ENCODE peak calls at places on chromosome 12, in four cellular contexts. C is neural crest cell, A is HFFc6, N is pancreas. H is an unnamed sample.

GRCh38 chr12:4434721-4435425 is 10.7 kb downstream of the FGF6 start:
- DNase-seq in C (no peak), A (no peak), N (no peak), H (no peak)

GRCh38 chr12:2960996-2961616 is 1.9 kb downstream of the TEAD4 start:
- DNase-seq in C (no peak), A (no peak), N (no peak), H (no peak)

GRCh38 chr12:50550530-50551223 is 45.9 kb downstream of the DIP2B start:
- DNase-seq in C (no peak), A (no peak), N (no peak), H (no peak)

GRCh38 chr12:128829870-128830504 is 6.2 kb upstream of the SLC15A4 start:
- DNase-seq in C (no peak), A (no peak), N (no peak), H (no peak)

GRCh38 chr12:121797937-121798801 is 4.7 kb upstream of the RHOF start:
- DNase-seq in C (no peak), A (no peak), N (peak), H (peak)

GRCh38 chr12:39912211-39912980 is 193.5 kb downstream of the SLC2A13 start:
- DNase-seq in C (no peak), A (no peak), N (peak), H (no peak)

GRCh38 chr12:12266389-12266872 is 413 bp downstream of the LRP6 start:
- DNase-seq in C (no peak), A (no peak), N (peak), H (peak)

GRCh38 chr12:30169839-30170591 is 386.3 kb upstream of the TMTC1 start:
- DNase-seq in C (no peak), A (no peak), N (peak), H (peak)

GRCh38 chr12:122045262-122045661 is 23.6 kb downstream of the BCL7A start:
- DNase-seq in C (no peak), A (no peak), N (no peak), H (no peak)

GRCh38 chr12:123948401-123949117 is 24.1 kb downstream of the CCDC92 start:
- DNase-seq in C (peak), A (no peak), N (no peak), H (peak)

GRCh38 chr12:94380507-94380906 is 79.2 kb downstream of the CEP83 start:
- DNase-seq in C (no peak), A (no peak), N (no peak), H (no peak)

GRCh38 chr12:83784298-83784890 is 1097.7 kb downstream of the TMTC2 start:
- DNase-seq in C (no peak), A (no peak), N (no peak), H (no peak)

GRCh38 chr12:72006766-72007165 is 68.1 kb downstream of the TPH2 start:
- DNase-seq in C (no peak), A (no peak), N (no peak), H (no peak)

GRCh38 chr12:109222062-109222461 is 87.0 kb downstream of the FOXN4 start:
- DNase-seq in C (no peak), A (no peak), N (no peak), H (no peak)

GRCh38 chr12:124704619-124705018 is 137.2 kb upstream of the NCOR2 start:
- DNase-seq in C (no peak), A (no peak), N (no peak), H (no peak)

GRCh38 chr12:70272510-70272909 is 29.3 kb downstream of the CNOT2 start:
- DNase-seq in C (no peak), A (no peak), N (no peak), H (no peak)

GRCh38 chr12:67747869-67748760 is 99.6 kb downstream of the DYRK2 start:
- DNase-seq in C (no peak), A (peak), N (peak), H (no peak)

GRCh38 chr12:111427417-111428074 is 21.8 kb downstream of the SH2B3 start:
- DNase-seq in C (no peak), A (no peak), N (no peak), H (no peak)

GRCh38 chr12:91954326-91954725 is 191.3 kb downstream of the BTG1 start:
- DNase-seq in C (no peak), A (no peak), N (no peak), H (no peak)

GRCh38 chr12:67241482-67241881 is 27.7 kb upstream of the CAND1 start:
- DNase-seq in C (no peak), A (peak), N (no peak), H (no peak)

GRCh38 chr12:28253175-28253641 is 63.0 kb downstream of the CCDC91 start:
- DNase-seq in C (no peak), A (no peak), N (no peak), H (no peak)

GRCh38 chr12:82357845-82358199 is 365 bp downstream of the CCDC59 start:
- DNase-seq in C (no peak), A (no peak), N (no peak), H (no peak)

GRCh38 chr12:113422030-113422900 is at the start of gene SDSL:
- DNase-seq in C (peak), A (peak), N (peak), H (no peak)

GRCh38 chr12:55840581-55841351 is 2.0 kb downstream of the MMP19 start:
- DNase-seq in C (no peak), A (no peak), N (no peak), H (no peak)

GRCh38 chr12:55845785-55846496 is 3.2 kb upstream of the MMP19 start:
- DNase-seq in C (no peak), A (no peak), N (no peak), H (peak)

GRCh38 chr12:55845349-55845748 is 2.6 kb upstream of the MMP19 start:
- DNase-seq in C (no peak), A (no peak), N (no peak), H (no peak)

GRCh38 chr12:55843431-55843830 is 695 bp upstream of the MMP19 start:
- DNase-seq in C (no peak), A (no peak), N (no peak), H (no peak)

GRCh38 chr12:55842681-55843429 is at the start of gene MMP19:
- DNase-seq in C (no peak), A (peak), N (no peak), H (no peak)
- TF ChIP-seq CTCF in C (no peak), A (no peak), N (no peak), H (no peak)

DNA sequence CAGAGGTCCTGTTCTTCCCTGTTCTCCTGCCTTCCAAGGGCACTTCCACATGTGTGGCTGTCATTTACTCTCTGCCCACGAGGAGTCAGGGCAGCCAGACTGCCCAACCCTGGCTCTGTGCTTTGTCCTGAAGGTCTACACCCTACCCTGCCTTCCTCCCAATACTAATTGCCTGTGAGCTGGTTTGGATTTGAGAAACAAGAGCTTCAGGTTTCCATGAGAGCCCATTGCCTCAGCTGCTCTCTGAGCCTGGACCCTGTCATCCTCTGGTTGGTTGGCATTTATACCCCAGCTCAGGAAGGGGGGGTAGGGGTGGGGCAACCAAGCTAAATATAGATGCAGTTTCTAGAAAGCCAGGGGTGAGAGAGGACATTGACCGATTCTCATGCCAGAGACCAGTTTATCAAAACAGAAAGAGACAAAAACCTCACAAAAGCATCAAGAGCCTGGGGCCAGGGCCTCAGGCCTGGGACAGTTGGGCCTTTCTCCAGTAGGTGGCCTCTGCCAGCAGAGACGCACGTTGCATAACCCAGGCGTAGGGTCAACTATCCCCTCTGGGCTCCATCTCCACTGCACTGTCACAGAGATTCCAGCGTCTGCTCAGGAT is 34.5 kb downstream of the VDR start:
- DNase-seq in C (peak), A (peak), N (no peak), H (peak)
- TF ChIP-seq CTCF in C (peak), A (peak), N (no peak), H (peak)

GRCh38 chr12:98744692-98745091 is 99.6 kb downstream of the APAF1 start:
- DNase-seq in C (no peak), A (no peak), N (no peak), H (no peak)

GRCh38 chr12:98741615-98742265 is 96.7 kb downstream of the APAF1 start:
- DNase-seq in C (no peak), A (no peak), N (no peak), H (peak)

GRCh38 chr12:98741229-98741614 is 96.1 kb downstream of the APAF1 start:
- DNase-seq in C (no peak), A (no peak), N (no peak), H (no peak)

GRCh38 chr12:98745578-98746391 is 100.7 kb downstream of the APAF1 start:
- DNase-seq in C (no peak), A (no peak), N (peak), H (peak)

DNA sequence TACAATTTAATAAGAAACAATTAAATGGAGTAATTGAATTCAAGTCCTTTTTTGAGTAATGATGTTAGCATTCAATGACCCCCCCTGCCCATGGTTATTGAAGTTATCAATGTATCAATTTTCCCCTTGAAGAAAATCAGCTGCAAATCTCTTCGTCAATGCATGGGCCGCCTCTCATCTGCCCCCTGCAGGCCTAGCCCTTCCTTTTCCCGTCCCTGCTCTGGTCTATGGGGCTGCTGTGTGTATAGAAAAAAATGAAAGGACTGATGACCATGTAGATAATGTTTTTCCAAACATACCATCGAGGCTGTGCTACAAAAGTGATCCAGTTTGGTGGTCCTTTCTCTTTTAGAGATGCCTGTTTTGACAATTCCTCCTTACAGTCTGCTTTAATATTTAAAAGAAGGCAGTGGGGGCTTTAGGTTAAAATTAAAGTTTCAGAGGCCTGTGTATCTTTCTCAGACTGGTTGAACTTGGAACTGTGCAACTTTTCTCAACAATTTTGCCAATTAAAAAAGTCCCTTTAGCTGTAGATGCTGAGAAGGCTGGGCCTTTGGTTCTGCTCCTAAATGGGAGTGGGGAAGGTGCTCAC is 98.4 kb downstream of the APAF1 start:
- DNase-seq in C (peak), A (no peak), N (no peak), H (peak)
- TF ChIP-seq CTCF in C (peak), A (peak), N (peak), H (peak)

GRCh38 chr12:79058342-79058741 is 193.8 kb downstream of the SYT1 start:
- DNase-seq in C (no peak), A (peak), N (no peak), H (no peak)

GRCh38 chr12:79056775-79057174 is 192.2 kb downstream of the SYT1 start:
- DNase-seq in C (no peak), A (peak), N (no peak), H (no peak)

GRCh38 chr12:79057540-79057939 is 193.0 kb downstream of the SYT1 start:
- DNase-seq in C (no peak), A (no peak), N (no peak), H (no peak)

GRCh38 chr12:79055926-79056674 is 191.5 kb downstream of the SYT1 start:
- DNase-seq in C (no peak), A (peak), N (no peak), H (no peak)

GRCh38 chr12:79053394-79053793 is 188.8 kb downstream of the SYT1 start:
- DNase-seq in C (no peak), A (no peak), N (no peak), H (no peak)
- TF ChIP-seq CTCF in C (no peak), A (no peak), N (no peak), H (no peak)

GRCh38 chr12:58176296-58176869 is 235.0 kb downstream of the ATP23 start:
- DNase-seq in C (peak), A (no peak), N (no peak), H (peak)
- TF ChIP-seq CTCF in C (peak), A (peak), N (peak), H (peak)

DNA sequence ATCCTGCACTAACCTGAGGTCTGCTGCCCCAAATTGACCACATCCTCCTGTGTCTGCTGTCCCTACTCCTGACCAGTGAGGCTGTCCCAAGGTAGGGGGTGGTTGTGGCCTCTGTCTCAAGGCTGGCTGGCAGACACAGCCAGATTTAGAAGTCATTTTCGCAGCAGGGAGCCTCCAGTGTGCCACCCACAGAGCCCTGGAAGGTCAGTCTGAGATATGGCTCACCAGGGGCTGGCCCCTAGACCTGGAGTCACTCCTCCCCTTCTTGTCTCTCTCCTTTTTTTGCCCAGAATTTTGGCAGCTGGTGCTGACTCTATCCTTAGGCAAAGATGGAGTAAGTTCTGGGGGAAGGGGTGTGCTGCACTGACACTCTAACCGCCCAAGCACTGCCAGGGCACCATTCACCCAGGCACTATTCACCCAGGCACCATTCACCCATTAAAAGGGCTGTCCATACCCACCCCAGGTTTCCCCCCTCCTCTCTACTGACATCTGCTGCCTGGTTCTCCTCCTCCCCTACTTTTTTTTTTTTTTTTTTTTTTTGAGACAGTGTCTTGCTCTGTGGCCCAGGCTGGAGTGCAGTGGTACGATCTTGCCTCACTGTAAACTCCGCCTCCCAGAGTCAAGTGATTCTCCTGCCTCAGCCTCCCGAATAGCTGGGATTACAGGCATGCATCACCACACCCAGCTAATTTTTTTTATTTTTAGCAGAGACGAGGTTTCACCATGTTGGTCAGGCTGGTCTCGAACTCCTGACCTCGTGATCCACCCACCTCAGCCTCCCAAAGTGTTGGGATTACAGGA is 7.7 kb downstream of the DDN start:
- DNase-seq in C (no peak), A (no peak), N (no peak), H (no peak)
- TF ChIP-seq CTCF in C (no peak), A (no peak), N (no peak), H (no peak)

GRCh38 chr12:46153267-46153872 is 115.5 kb downstream of the SLC38A1 start:
- DNase-seq in C (no peak), A (peak), N (no peak), H (no peak)
- TF ChIP-seq CTCF in C (peak), A (peak), N (peak), H (peak)

DNA sequence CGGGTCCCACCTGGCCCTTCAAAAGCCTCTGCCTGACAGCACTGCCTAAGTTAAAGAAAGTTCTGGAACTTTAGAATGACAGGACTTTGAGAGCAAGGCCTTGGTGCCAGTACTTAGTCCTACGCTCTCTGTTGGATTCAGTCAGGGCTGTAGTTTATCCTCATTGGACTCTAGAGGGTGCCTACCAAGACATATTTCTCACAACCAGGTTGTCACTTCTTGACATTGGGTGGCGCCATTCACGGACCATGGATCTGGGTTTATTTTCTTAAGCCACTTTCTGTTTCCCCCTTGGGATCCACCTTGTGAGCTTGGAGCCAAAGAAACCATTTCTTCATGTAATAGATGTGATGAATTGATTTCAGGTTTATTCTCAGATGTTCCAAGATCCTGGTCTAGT is 787.0 kb upstream of the TBX3 start:
- DNase-seq in C (no peak), A (no peak), N (no peak), H (no peak)
- TF ChIP-seq CTCF in C (no peak), A (peak), N (no peak), H (no peak)

DNA sequence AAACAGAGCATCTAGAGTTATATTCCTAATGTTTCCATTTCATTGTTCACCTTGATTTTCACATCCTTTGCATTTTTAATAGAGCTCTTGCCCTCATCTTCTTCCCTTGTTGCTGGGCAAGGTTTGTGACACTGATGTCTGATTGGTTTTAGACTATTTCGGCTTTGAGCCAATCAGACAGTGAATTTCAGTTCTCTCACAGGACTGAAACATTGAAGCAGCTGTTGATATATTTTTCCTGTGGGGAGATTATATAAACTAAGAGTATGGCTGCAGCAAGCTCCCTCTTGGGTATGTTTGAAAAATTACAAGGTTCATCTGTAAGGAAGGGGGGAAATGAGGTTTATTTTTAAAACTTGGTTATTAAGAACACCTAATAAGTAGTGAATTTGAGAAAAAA is 51.2 kb downstream of the ATF7IP start:
- DNase-seq in C (peak), A (peak), N (no peak), H (no peak)
- TF ChIP-seq CTCF in C (peak), A (peak), N (no peak), H (no peak)

GRCh38 chr12:115895247-115895646 is 382.2 kb downstream of the MED13L start:
- DNase-seq in C (no peak), A (no peak), N (no peak), H (peak)
- TF ChIP-seq CTCF in C (peak), A (peak), N (no peak), H (peak)